ENCODE peak calls at places on chromosomes 1 and 21, in seven cellular contexts. P is AG04450; R is fibroblast of mammary gland; N is CD8-positive, alpha-beta T cell; A is cardiac fibroblast; L is PC-3; G is breast epithelium. M is an unnamed sample.

GRCh38 chr1:82934069-82934468 is 1064.9 kb downstream of the TTLL7 start:
- DNase-seq in P (no peak), R (no peak), N (no peak), A (no peak), L (no peak), G (no peak), M (no peak)

GRCh38 chr1:54287821-54288220 is 87.9 kb downstream of the MRPL37 start:
- DNase-seq in P (no peak), R (peak; percentile 58), N (no peak), A (peak; percentile 45), L (no peak), G (no peak), M (no peak)

GRCh38 chr1:65267291-65268087 is 41.9 kb upstream of the DNAJC6 start:
- DNase-seq in P (no peak), R (no peak), N (no peak), A (no peak), L (no peak), G (no peak), M (no peak)

GRCh38 chr1:171389176-171389575 is 75.2 kb downstream of the FMO4 start:
- DNase-seq in P (no peak), R (peak; percentile 15), N (no peak), A (no peak), L (no peak), G (no peak), M (no peak)

GRCh38 chr21:42193131-42193671 is 25.7 kb upstream of the ABCG1 start:
- DNase-seq in P (no peak), R (no peak), N (peak; percentile 50), A (no peak), L (peak; percentile 27), G (no peak), M (no peak)

GRCh38 chr21:15003463-15004135 is 61.2 kb downstream of the NRIP1 start:
- DNase-seq in P (no peak), R (no peak), N (no peak), A (no peak), L (no peak), G (no peak), M (no peak)

GRCh38 chr1:78171736-78172590 is 126.2 kb downstream of the GIPC2 start:
- DNase-seq in P (no peak), R (peak; percentile 71), N (no peak), A (peak; percentile 58), L (peak; percentile 91), G (no peak), M (no peak)

GRCh38 chr21:42030311-42030710 is 20.2 kb upstream of the ZBTB21 start:
- DNase-seq in P (no peak), R (no peak), N (no peak), A (no peak), L (no peak), G (no peak), M (peak; percentile 7)

GRCh38 chr21:45420623-45421041 is 15.7 kb downstream of the COL18A1 start:
- DNase-seq in P (no peak), R (no peak), N (no peak), A (no peak), L (no peak), G (no peak), M (no peak)

GRCh38 chr1:62685431-62685859 is 2.7 kb downstream of the DOCK7 start:
- DNase-seq in P (no peak), R (peak; percentile 41), N (no peak), A (no peak), L (peak; percentile 12), G (no peak), M (no peak)

GRCh38 chr1:31834501-31834900 is 18.7 kb upstream of the SPOCD1 start:
- DNase-seq in P (no peak), R (no peak), N (no peak), A (no peak), L (no peak), G (no peak), M (no peak)

GRCh38 chr1:36273024-36273423 is 33.1 kb upstream of the SH3D21 start:
- DNase-seq in P (no peak), R (no peak), N (no peak), A (peak; percentile 49), L (no peak), G (no peak), M (no peak)

GRCh38 chr1:198160946-198161614 is 4.3 kb downstream of the NEK7 start:
- DNase-seq in P (no peak), R (no peak), N (no peak), A (no peak), L (no peak), G (no peak), M (no peak)

GRCh38 chr1:157200451-157200850 is 62.3 kb upstream of the ETV3 start:
- DNase-seq in P (no peak), R (no peak), N (no peak), A (no peak), L (no peak), G (no peak), M (no peak)

GRCh38 chr1:84907095-84907827 is 14.3 kb upstream of the LPAR3 start:
- DNase-seq in P (no peak), R (no peak), N (no peak), A (no peak), L (peak; percentile 15), G (no peak), M (no peak)

GRCh38 chr1:47432071-47433036 is 5.5 kb upstream of the FOXD2 start:
- DNase-seq in P (no peak), R (peak; percentile 82), N (peak; percentile 21), A (peak; percentile 85), L (peak; percentile 69), G (peak; percentile 80), M (peak; percentile 68)

GRCh38 chr1:174322202-174322862 is 125.4 kb upstream of the GPR52 start:
- DNase-seq in P (no peak), R (no peak), N (no peak), A (no peak), L (no peak), G (no peak), M (no peak)

GRCh38 chr21:41068411-41069304 is 99.3 kb upstream of the BACE2 start:
- DNase-seq in P (peak; percentile 8), R (peak; percentile 50), N (peak; percentile 23), A (peak; percentile 65), L (peak; percentile 81), G (peak; percentile 73), M (peak; percentile 86)

GRCh38 chr1:160107512-160107911 is 8.0 kb upstream of the ATP1A2 start:
- DNase-seq in P (no peak), R (no peak), N (no peak), A (no peak), L (no peak), G (no peak), M (no peak)

GRCh38 chr1:93874025-93874651 is 4.9 kb downstream of the DNTTIP2 start:
- DNase-seq in P (no peak), R (peak; percentile 69), N (no peak), A (peak; percentile 74), L (peak; percentile 84), G (no peak), M (no peak)

GRCh38 chr1:109298666-109299086 is 8.1 kb downstream of the MYBPHL start:
- DNase-seq in P (no peak), R (peak; percentile 37), N (no peak), A (peak; percentile 59), L (peak; percentile 11), G (peak; percentile 58), M (no peak)

GRCh38 chr1:53408013-53408754 is 51.0 kb upstream of the DMRTB1 start:
- DNase-seq in P (no peak), R (peak; percentile 40), N (no peak), A (no peak), L (no peak), G (no peak), M (no peak)

GRCh38 chr1:39102537-39103320 is 76.6 kb downstream of the NDUFS5 start:
- DNase-seq in P (no peak), R (peak; percentile 82), N (no peak), A (peak; percentile 89), L (peak; percentile 75), G (no peak), M (no peak)

GRCh38 chr1:186615332-186615731 is 64.9 kb downstream of the PTGS2 start:
- DNase-seq in P (no peak), R (no peak), N (no peak), A (no peak), L (no peak), G (no peak), M (no peak)

GRCh38 chr1:40819101-40819500 is 35.5 kb downstream of the KCNQ4 start:
- DNase-seq in P (no peak), R (no peak), N (no peak), A (no peak), L (no peak), G (no peak), M (no peak)
- H3K4me3 ChIP-seq in P (no peak overlapping the region), R (no peak overlapping the region), N (no peak overlapping the region), A (no peak overlapping the region), L (no peak overlapping the region), G (peak overlapping the region; percentile 70), M (no peak overlapping the region)

GRCh38 chr1:81806432-81806770 is 5.7 kb downstream of the ADGRL2 start:
- DNase-seq in P (no peak), R (no peak), N (no peak), A (no peak), L (no peak), G (no peak), M (no peak)
- H3K4me3 ChIP-seq in P (no peak overlapping the region), R (no peak overlapping the region), N (no peak overlapping the region), A (no peak overlapping the region), L (no peak overlapping the region), G (no peak overlapping the region), M (no peak overlapping the region)

GRCh38 chr1:6389971-6390370 is 3.6 kb downstream of the ACOT7 start:
- DNase-seq in P (no peak), R (no peak), N (no peak), A (no peak), L (no peak), G (no peak), M (no peak)

GRCh38 chr1:6396998-6397397 is 3.4 kb upstream of the ACOT7 start:
- DNase-seq in P (no peak), R (no peak), N (no peak), A (no peak), L (peak; percentile 45), G (no peak), M (no peak)

GRCh38 chr1:6393400-6394187 is at the start of gene ACOT7:
- DNase-seq in P (peak; percentile 36), R (peak; percentile 75), N (peak; percentile 79), A (peak; percentile 90), L (peak; percentile 97), G (peak; percentile 85), M (peak; percentile 90)

GRCh38 chr1:6392081-6392879 is 1.3 kb downstream of the ACOT7 start:
- DNase-seq in P (no peak), R (no peak), N (no peak), A (no peak), L (peak; percentile 41), G (no peak), M (no peak)

GRCh38 chr1:6392880-6393399 is 627 bp downstream of the ACOT7 start:
- DNase-seq in P (no peak), R (no peak), N (no peak), A (no peak), L (no peak), G (no peak), M (no peak)
- H3K4me3 ChIP-seq in P (peak overlapping the region; percentile 68), R (peak overlapping the region; percentile 59), N (peak overlapping the region; percentile 33), A (peak overlapping the region; percentile 39), L (peak overlapping the region; percentile 78), G (peak overlapping the region; percentile 81), M (peak overlapping the region; percentile 80)

DNA sequence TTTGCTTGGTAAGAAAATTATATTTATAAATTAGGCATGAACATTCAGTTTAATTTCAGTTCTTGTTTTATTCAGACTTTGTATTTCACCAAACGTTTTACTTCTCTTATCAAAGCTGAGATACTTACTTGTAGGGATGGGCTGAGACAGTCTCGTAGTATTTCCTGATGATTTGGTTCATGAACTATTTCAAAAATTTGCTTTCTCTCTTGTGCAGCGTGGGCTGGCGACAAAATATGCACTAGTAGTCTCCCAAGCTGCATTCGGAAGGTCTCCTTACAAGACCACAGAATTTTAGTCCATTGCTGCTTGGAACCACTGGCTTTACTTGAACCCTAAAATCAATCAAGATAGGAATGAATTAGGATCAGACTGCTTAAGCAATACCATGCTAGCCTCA is 91.7 kb upstream of the GNG4 start:
- DNase-seq in P (peak; percentile 73), R (peak; percentile 54), N (no peak), A (peak; percentile 78), L (peak; percentile 7), G (no peak), M (no peak)
- H3K4me3 ChIP-seq in P (no peak overlapping the region), R (no peak overlapping the region), N (no peak overlapping the region), A (no peak overlapping the region), L (no peak overlapping the region), G (no peak overlapping the region), M (no peak overlapping the region)

M was measured in right lobe of liver.